ENCODE peak calls at places on chromosomes 2 and 18, in nine cellular contexts. K is tibial artery, H is GM06990, M is GM20000, Y is AG04449, Q is endothelial cell, G is astrocyte, P is foreskin fibroblast, T is mesothelial cell of epicardium. D is an unnamed sample.
A peak's percentile ranks its signal among the peaks of the same experiment; 100 is the strongest.

GRCh38 chr18:32446780-32447179 is 23.9 kb downstream of the GAREM1 start:
- DNase-seq in Q (no peak), M (no peak), Y (no peak), P (no peak), K (no peak), H (no peak), T (no peak), G (no peak), D (no peak)

GRCh38 chr2:120938132-120938771 is 202.6 kb downstream of the GLI2 start:
- DNase-seq in M (no peak), Y (no peak), K (no peak), G (no peak), Q (no peak), T (no peak), P (no peak), H (no peak), D (no peak)

GRCh38 chr2:95073856-95074662 is 47.5 kb downstream of the MRPS5 start:
- DNase-seq in Y (no peak), M (no peak), H (no peak), K (no peak), G (no peak), P (no peak), Q (no peak), T (no peak), D (no peak)

GRCh38 chr2:53633441-53633840 is 134.2 kb upstream of the CHAC2 start:
- DNase-seq in H (no peak), G (peak; percentile 8), Y (no peak), T (no peak), M (no peak), K (no peak), Q (no peak), P (peak; percentile 5), D (peak; percentile 71)

GRCh38 chr2:210094787-210095186 is 76.4 kb downstream of the KANSL1L start:
- DNase-seq in H (no peak), G (no peak), P (no peak), K (no peak), Q (no peak), M (no peak), Y (no peak), T (no peak), D (no peak)

GRCh38 chr2:70596293-70596692 is 42.7 kb upstream of the TGFA start:
- DNase-seq in Q (no peak), P (no peak), K (no peak), T (no peak), M (no peak), G (peak; percentile 76), H (no peak), Y (no peak), D (no peak)

GRCh38 chr2:164371916-164372315 is 249.4 kb downstream of the GRB14 start:
- DNase-seq in H (no peak), K (no peak), G (peak; percentile 36), M (no peak), Q (no peak), Y (no peak), T (no peak), P (no peak), D (no peak)

GRCh38 chr18:51726614-51727013 is 529.1 kb upstream of the MEX3C start:
- DNase-seq in M (no peak), G (no peak), Q (no peak), T (no peak), P (no peak), H (peak; percentile 51), Y (no peak), K (no peak), D (no peak)

GRCh38 chr2:242041816-242042215 is 172.3 kb downstream of the RTP5 start:
- DNase-seq in Y (no peak), M (no peak), K (no peak), Q (no peak), G (no peak), T (no peak), P (no peak), H (no peak), D (no peak)

GRCh38 chr2:39140322-39140847 is 19.5 kb upstream of the SOS1 start:
- DNase-seq in K (no peak), M (no peak), G (no peak), Q (no peak), H (no peak), Y (no peak), T (no peak), P (no peak), D (no peak)

GRCh38 chr2:39851251-39851650 is 72.2 kb upstream of the THUMPD2 start:
- DNase-seq in G (peak; percentile 46), Q (no peak), H (no peak), T (no peak), P (no peak), M (no peak), K (no peak), Y (no peak), D (no peak)

GRCh38 chr2:10305715-10306114 is 3.0 kb downstream of the HPCAL1 start:
- DNase-seq in P (no peak), Q (peak; percentile 22), Y (no peak), M (no peak), H (no peak), G (no peak), T (no peak), K (no peak), D (no peak)

GRCh38 chr2:64958556-64958955 is 30.6 kb upstream of the SLC1A4 start:
- DNase-seq in G (no peak), H (no peak), K (no peak), P (no peak), T (no peak), M (no peak), Y (no peak), Q (no peak), D (no peak)

GRCh38 chr2:102206666-102207341 is 20.0 kb downstream of the IL1RL2 start:
- DNase-seq in P (no peak), Q (no peak), T (no peak), G (no peak), H (no peak), Y (no peak), K (no peak), M (no peak), D (no peak)

GRCh38 chr2:64766841-64767669 is 113.3 kb upstream of the SERTAD2 start:
- DNase-seq in G (peak; percentile 61), M (peak; percentile 56), T (no peak), H (peak; percentile 60), P (no peak), Q (no peak), Y (no peak), K (no peak), D (no peak)

DNA sequence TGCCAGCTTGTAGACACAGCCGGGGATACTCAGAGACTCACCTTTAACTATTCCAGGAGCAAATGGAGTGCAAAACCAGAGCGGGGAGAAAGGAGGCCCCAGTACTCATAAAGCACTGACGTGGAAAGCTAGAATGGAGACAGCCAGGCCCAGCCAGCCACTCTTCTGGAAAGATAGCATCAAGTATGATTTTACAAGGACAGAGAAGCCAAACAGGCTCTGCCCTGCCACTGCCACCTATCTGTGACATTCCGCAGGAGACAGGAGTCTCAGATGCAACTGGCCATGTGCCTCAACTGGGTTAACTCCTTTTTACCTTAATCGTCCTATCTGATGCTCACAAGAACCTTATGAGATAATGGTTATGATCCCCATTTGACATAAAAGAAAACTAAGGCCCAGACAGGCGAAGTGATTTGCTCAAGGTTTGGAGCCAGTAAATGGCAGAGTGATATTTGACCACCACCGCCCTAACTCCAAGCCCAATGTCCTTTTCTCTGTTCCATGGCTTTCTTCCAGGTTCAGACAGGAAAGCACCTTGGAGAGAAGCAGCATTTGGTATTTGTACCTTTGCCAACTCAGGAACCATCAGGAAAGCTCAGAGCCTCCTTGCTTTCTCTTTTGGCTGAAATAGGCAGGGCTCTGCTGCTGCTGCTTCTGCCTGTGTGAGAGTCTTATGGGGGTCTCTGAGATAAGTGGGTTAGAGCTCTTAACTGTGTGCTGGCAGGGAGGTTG is 15.6 kb downstream of the KIF3C start:
- DNase-seq in K (no peak), Y (no peak), G (no peak), P (no peak), Q (no peak), H (no peak), T (no peak), M (no peak), D (no peak)
- TF ChIP-seq CTCF in K (no peak), Y (no peak), G (no peak), P (no peak), Q (no peak), H (no peak), T (no peak), M (no peak), D (no peak)

GRCh38 chr2:188102881-188103280 is 188.8 kb upstream of the GULP1 start:
- DNase-seq in H (no peak), P (no peak), T (no peak), K (no peak), M (no peak), Y (no peak), G (no peak), Q (no peak), D (no peak)
- TF ChIP-seq CTCF in H (no peak), P (no peak), T (no peak), K (no peak), M (no peak), Y (no peak), G (no peak), Q (no peak), D (no peak)

GRCh38 chr18:25348361-25349130 is 3.4 kb downstream of the ZNF521 start:
- DNase-seq in Y (no peak), H (no peak), M (peak; percentile 10), Q (no peak), P (no peak), T (no peak), G (no peak), K (no peak), D (no peak)

GRCh38 chr18:25351280-25351772 is 640 bp downstream of the ZNF521 start:
- DNase-seq in Q (no peak), K (peak; percentile 23), Y (no peak), T (no peak), H (no peak), P (no peak), G (no peak), M (peak; percentile 28), D (no peak)

GRCh38 chr18:25349926-25350560 is 1.9 kb downstream of the ZNF521 start:
- DNase-seq in H (no peak), M (peak; percentile 25), T (peak; percentile 25), Y (no peak), P (peak; percentile 28), K (peak; percentile 23), G (no peak), Q (peak; percentile 38), D (no peak)

GRCh38 chr18:25350561-25351201 is 1.3 kb downstream of the ZNF521 start:
- DNase-seq in Q (peak; percentile 54), G (peak; percentile 47), P (peak; percentile 72), H (peak; percentile 44), Y (no peak), M (peak; percentile 75), K (peak; percentile 66), T (peak; percentile 34), D (peak; percentile 10)

GRCh38 chr18:25349131-25349925 is 2.6 kb downstream of the ZNF521 start:
- DNase-seq in M (peak; percentile 53), T (no peak), K (peak; percentile 45), Q (peak; percentile 57), H (no peak), Y (no peak), G (peak; percentile 57), P (peak; percentile 61), D (peak; percentile 39)
- TF ChIP-seq CTCF in M (no peak), T (no peak), K (no peak), Q (no peak), H (no peak), Y (no peak), G (no peak), P (no peak), D (no peak)

DNA sequence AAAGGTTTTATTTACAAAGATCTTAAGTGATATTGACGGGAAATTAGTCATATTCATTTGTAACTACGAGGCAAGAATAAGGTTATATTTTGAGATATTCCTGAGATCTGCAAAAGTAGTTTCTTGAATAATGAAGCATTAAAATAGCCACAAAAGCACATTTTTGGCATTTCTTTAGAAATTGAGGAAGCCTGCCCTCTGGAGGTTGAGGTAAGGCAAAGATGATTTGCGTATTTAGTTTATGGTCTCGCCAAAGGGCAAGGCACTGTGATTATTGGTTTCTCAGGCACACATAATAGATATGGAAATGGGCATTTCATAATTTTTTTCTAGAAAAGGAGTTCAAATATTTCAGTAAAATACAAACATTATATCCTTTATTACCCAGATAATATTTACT is 143.7 kb upstream of the RPRM start:
- DNase-seq in Q (peak; percentile 8), M (no peak), K (no peak), Y (no peak), H (no peak), P (no peak), T (no peak), G (no peak), D (no peak)
- TF ChIP-seq CTCF in Q (peak; percentile 63), M (no peak), K (no peak), Y (no peak), H (no peak), P (no peak), T (peak; percentile 59), G (no peak), D (no peak)

D was measured in HFFc6.